ENCODE peak calls at places on chromosomes 11 and 22, in four cellular contexts. R is HCT116, P is HepG2, B is K562. A is an unnamed sample.

GRCh38 chr11:2776351-2777061 is 76.7 kb upstream of the KCNQ1OT1 start:
- DNase-seq in P (no peak), B (no peak), R (no peak), A (no peak)

GRCh38 chr11:73139476-73140198 is 2.5 kb downstream of the FCHSD2 start:
- DNase-seq in P (peak), R (no peak), B (no peak), A (no peak)

GRCh38 chr11:120106354-120106753 is 31.6 kb downstream of the TRIM29 start:
- DNase-seq in R (no peak), P (no peak), B (no peak), A (no peak)

GRCh38 chr11:18749681-18750319 is 23.8 kb upstream of the IGSF22 start:
- DNase-seq in R (no peak), B (no peak), P (peak), A (no peak)

GRCh38 chr11:126765196-126765595 is 235.4 kb downstream of the KIRREL3 start:
- DNase-seq in R (no peak), B (no peak), P (no peak), A (no peak)

GRCh38 chr22:49967333-49968241 is 7.0 kb downstream of the PIM3 start:
- DNase-seq in R (no peak), B (no peak), P (peak), A (no peak)

GRCh38 chr11:117691206-117691490 is 105.9 kb downstream of the DSCAML1 start:
- DNase-seq in R (no peak), B (no peak), P (no peak), A (no peak)

GRCh38 chr11:15720460-15720859 is 605.7 kb downstream of the INSC start:
- DNase-seq in B (no peak), P (no peak), R (no peak), A (no peak)

GRCh38 chr11:11237433-11237832 is 115.6 kb downstream of the CSNK2A3 start:
- DNase-seq in R (no peak), B (no peak), P (no peak), A (no peak)

GRCh38 chr22:49205401-49205800 is 622.3 kb downstream of the BRD1 start:
- DNase-seq in B (no peak), R (no peak), P (no peak), A (no peak)

GRCh38 chr11:123434911-123435310 is 4.8 kb downstream of the GRAMD1B start:
- DNase-seq in B (no peak), P (no peak), R (no peak), A (no peak)

GRCh38 chr22:44361391-44362126 is 48.8 kb upstream of the SHISAL1 start:
- DNase-seq in R (no peak), P (no peak), B (no peak), A (no peak)

GRCh38 chr11:133681901-133682300 is 149.6 kb upstream of the OPCML start:
- DNase-seq in B (no peak), R (no peak), P (no peak), A (no peak)

GRCh38 chr11:15095736-15096228 is 18.9 kb upstream of the INSC start:
- DNase-seq in R (no peak), P (no peak), B (no peak), A (no peak)

GRCh38 chr22:17314472-17314871 is 54.8 kb upstream of the CECR2 start:
- DNase-seq in B (no peak), R (no peak), P (no peak), A (no peak)

GRCh38 chr11:46346886-46347636 is at the start of gene DGKZ:
- DNase-seq in B (peak), R (peak), P (peak), A (no peak)

GRCh38 chr11:73280606-73281005 is 8.5 kb downstream of the P2RY6 start:
- DNase-seq in B (no peak), P (no peak), R (no peak), A (no peak)

GRCh38 chr22:37568448-37569008 is 8.2 kb downstream of the CDC42EP1 start:
- DNase-seq in B (no peak), P (no peak), R (no peak), A (no peak)
- H3K4me3 ChIP-seq in B (no peak), P (no peak), R (no peak), A (no peak)

GRCh38 chr22:30636226-30637077 is 871 bp downstream of the SLC35E4 start:
- DNase-seq in P (no peak), B (no peak), R (no peak), A (no peak)
- TF ChIP-seq CTCF in P (peak), B (no peak), R (no peak), A (no peak)

DNA sequence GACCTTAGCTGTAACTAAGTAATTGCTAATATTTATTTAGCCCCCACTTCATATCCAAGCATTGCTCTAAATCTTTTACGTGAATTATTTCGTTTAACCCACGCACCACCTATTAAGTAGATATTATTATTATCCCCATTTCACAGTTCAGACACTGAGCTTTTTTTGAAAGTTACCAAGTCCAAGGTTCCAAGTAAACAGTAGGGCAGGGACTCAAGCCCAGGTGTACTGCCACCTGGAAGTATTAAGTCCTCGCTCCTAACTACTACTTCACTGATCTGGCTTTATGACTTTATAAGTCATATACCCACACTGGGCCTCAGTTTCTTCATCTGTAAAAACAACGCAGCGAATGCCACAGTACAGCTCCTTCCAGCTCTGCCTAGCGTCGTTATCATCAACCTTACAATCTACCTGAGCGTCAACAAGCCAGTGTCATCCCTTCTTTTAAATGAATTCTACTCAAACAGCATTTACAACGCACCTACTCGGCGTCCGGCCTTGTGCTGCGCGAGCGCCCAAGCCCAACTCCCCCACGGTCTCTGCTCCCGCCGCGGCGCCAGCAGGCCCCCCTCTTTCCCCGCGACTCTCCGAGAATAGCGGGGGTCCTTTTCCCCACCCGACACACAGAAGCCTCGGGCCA is 624 bp downstream of the TMEM41B start:
- DNase-seq in R (no peak), P (no peak), B (peak), A (no peak)
- TF ChIP-seq TCF7L2 in R (no peak), P (no peak), B (no peak), A (no peak)

GRCh38 chr22:25112538-25113253 is 87.0 kb upstream of the CRYBB3 start:
- DNase-seq in B (no peak), R (no peak), P (peak), A (no peak)
- H3K4me3 ChIP-seq in B (no peak), R (no peak), P (peak), A (no peak)

GRCh38 chr11:33610903-33611302 is 89.7 kb downstream of the C11orf91 start:
- DNase-seq in R (no peak), P (no peak), B (no peak), A (no peak)

GRCh38 chr11:33608386-33608785 is 92.2 kb downstream of the C11orf91 start:
- DNase-seq in B (no peak), R (no peak), P (no peak), A (no peak)

GRCh38 chr11:33605703-33606102 is 94.9 kb downstream of the C11orf91 start:
- DNase-seq in B (no peak), R (no peak), P (no peak), A (no peak)

DNA sequence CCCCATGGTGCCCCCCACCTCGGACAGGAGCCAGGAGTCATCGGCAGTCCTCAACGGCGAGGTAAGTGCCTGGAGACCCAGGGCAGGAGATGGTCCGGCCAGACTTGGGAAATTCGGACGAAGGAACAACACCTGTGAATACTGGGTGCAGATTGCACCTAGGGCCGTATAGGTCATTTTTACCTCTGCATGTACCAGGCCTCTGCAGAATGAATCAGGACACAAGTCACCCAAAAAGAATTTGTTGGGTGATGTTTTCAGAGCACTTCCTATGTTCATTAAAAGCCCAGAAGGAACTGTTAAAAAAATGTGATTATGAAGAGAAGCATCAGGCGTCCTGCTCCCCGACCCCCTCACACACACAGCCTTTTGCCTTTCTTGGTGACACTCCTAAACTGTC is 93.9 kb downstream of the C11orf91 start:
- DNase-seq in B (no peak), P (no peak), R (no peak), A (no peak)
- TF ChIP-seq CTCF in B (no peak), P (no peak), R (no peak), A (no peak)

GRCh38 chr22:20128902-20129746 is 2.5 kb upstream of the ZDHHC8 start:
- DNase-seq in R (no peak), B (peak), P (peak), A (no peak)
- TF ChIP-seq TCF7L2 in R (no peak), B (peak), P (no peak), A (no peak)